ENCODE peak calls at places on chromosomes 4 and X, in nine cellular contexts. E is adrenal gland, B is WTC11, U is tibial nerve, K is tibial artery, S is psoas muscle, Y is GM12865, M is fibroblast of the aortic adventitia, D is RWPE1. I is an unnamed sample.

GRCh38 chr4:74537459-74537858 is 92.5 kb downstream of the AREG start:
- DNase-seq in K (no peak), M (peak), U (no peak), E (no peak), B (no peak), Y (no peak), D (no peak), S (no peak), I (no peak)

GRCh38 chr4:75708218-75708691 is 16.1 kb upstream of the USO1 start:
- DNase-seq in Y (peak), K (no peak), S (no peak), E (no peak), U (no peak), B (peak), M (no peak), D (no peak), I (no peak)

GRCh38 chr4:184389978-184390518 is 84.3 kb downstream of the IRF2 start:
- DNase-seq in U (no peak), K (no peak), S (no peak), Y (no peak), M (no peak), D (no peak), E (no peak), B (peak), I (no peak)

GRCh38 chr4:126431049-126431448 is 1116.3 kb downstream of the FAT4 start:
- DNase-seq in D (no peak), K (no peak), E (no peak), B (no peak), S (no peak), Y (no peak), M (no peak), U (no peak), I (no peak)

GRCh38 chr4:163091685-163092034 is 75.0 kb downstream of the NAF1 start:
- DNase-seq in K (no peak), B (no peak), S (no peak), M (no peak), E (no peak), Y (no peak), U (no peak), D (no peak), I (no peak)

GRCh38 chr4:140611854-140612253 is 43.1 kb upstream of the UCP1 start:
- DNase-seq in Y (no peak), D (no peak), K (no peak), S (no peak), M (no peak), B (no peak), E (no peak), U (no peak), I (no peak)

GRCh38 chr4:74320559-74321118 is 12.4 kb downstream of the EPGN start:
- DNase-seq in Y (peak), U (no peak), M (peak), E (no peak), K (no peak), B (peak), D (peak), S (no peak), I (peak)

GRCh38 chrX:16484338-16484737 is 165.6 kb upstream of the S100G start:
- DNase-seq in M (peak), B (no peak), U (no peak), Y (peak), S (no peak), E (peak), K (peak), D (peak), I (peak)

GRCh38 chr4:148893095-148893494 is 450.9 kb upstream of the NR3C2 start:
- DNase-seq in U (no peak), S (no peak), M (no peak), B (no peak), Y (no peak), E (no peak), D (no peak), K (no peak), I (no peak)

GRCh38 chrX:107677501-107677901 is 49.2 kb downstream of the PRPS1 start:
- DNase-seq in S (no peak), Y (no peak), K (no peak), B (no peak), M (no peak), U (no peak), E (no peak), D (no peak), I (peak)

GRCh38 chrX:111861605-111862004 is 14.4 kb upstream of the TRPC5OS start:
- DNase-seq in U (no peak), Y (no peak), S (no peak), E (no peak), D (no peak), K (no peak), M (no peak), B (no peak), I (no peak)

GRCh38 chrX:53072418-53073114 is 9.6 kb upstream of the TSPYL2 start:
- DNase-seq in U (no peak), Y (no peak), B (no peak), D (no peak), M (no peak), S (no peak), K (no peak), E (no peak), I (peak)

GRCh38 chr4:43757147-43757546 is 691.5 kb downstream of the KCTD8 start:
- DNase-seq in B (no peak), E (no peak), Y (no peak), K (no peak), S (no peak), U (no peak), M (no peak), D (peak), I (peak)

GRCh38 chr4:137125011-137125410 is 407.3 kb downstream of the PCDH18 start:
- DNase-seq in E (no peak), D (no peak), U (no peak), K (peak), B (no peak), Y (no peak), M (peak), S (no peak), I (peak)

DNA sequence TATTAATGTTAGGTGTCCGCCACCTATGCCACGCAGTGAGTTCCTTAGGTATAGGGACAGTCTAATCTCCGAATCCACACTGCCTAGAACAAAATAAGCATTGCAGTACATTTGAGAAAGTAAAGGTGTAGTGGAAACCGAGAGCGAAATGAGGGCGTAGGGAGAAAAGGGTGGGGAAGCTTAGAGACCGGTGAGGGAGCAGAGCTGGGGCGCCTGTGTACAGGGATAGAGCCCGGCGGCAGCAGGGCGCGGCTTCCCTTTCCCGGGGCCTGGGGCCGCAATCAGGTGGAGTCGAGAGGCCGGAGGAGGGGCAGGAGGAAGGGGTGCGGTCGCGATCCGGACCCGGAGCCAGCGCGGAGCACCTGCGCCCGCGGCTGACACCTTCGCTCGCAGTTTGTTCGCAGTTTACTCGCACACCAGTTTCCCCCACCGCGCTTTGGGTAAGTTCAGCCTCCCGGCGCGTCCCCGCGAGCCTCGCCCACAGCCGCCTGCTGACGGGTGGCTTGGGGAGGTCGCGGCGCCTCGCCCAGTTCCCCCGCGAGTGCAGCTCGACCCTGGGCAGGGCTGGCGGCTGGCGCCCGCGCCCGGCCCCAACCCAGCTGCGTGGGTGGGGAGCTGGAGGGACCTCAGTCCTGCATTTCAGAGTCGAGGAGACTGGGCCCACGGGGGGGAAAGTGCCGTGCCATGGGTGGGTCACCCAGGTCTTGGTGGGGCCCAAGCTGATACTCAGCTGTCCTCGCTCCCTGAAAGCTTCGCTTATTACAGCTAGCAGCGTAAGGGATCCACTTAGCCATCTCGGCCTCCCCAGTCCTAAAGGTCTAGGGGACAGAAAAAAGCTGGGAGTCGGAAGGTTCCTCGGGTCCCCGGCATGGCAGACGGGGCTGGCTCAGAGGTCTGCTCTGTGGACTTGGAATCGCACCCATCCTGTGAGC is at the start of gene ANXA3:
- DNase-seq in Y (no peak), B (peak), M (no peak), D (peak), S (peak), U (no peak), K (no peak), E (no peak), I (peak)
- TF ChIP-seq CTCF in Y (no peak), B (no peak), M (no peak), D (no peak), S (no peak), U (no peak), K (no peak), E (no peak), I (no peak)

GRCh38 chrX:46681849-46682248 is 77.1 kb downstream of the SLC9A7 start:
- DNase-seq in B (no peak), E (no peak), M (no peak), S (no peak), Y (no peak), K (no peak), D (no peak), U (no peak), I (no peak)
- TF ChIP-seq CTCF in B (no peak), E (no peak), M (no peak), S (no peak), Y (no peak), K (no peak), D (no peak), U (no peak), I (no peak)

DNA sequence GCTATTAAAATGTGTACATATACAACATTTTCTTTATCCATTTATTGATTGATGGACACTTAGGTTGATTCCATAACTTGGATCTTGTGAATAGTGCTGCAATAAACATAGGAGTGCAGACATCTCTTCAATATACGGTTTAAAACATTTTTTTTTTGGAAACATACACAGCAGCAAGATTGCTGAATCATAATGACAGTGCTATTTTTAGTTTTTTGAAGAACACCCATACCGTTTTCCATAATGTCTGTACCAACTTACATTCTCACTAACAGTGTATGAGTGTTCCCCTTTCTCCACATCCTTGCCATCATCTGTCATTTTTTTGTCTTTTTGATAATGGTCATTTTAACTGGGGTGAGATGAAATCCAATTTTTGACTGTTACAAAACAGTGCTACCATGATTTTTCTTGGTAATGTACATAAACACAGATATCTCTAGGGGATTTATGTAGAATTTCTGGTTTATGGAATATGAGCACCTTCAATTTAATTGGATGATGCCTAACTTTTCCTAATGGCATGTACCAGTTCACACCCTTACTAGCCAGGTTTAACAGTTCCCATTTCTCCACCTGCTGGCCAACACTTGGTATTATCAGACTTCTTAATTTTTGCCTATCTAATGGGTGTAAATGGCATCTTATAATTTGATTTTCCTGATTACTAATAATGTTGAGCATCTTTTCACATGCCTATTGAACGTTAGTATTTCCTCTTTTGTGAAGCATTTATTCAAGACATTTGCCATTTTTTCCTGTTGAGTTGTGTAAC is 21.0 kb upstream of the TMSB15B start:
- DNase-seq in K (no peak), Y (peak), D (peak), M (peak), U (no peak), B (no peak), S (no peak), E (no peak), I (peak)
- TF ChIP-seq CTCF in K (peak), Y (peak), D (peak), M (peak), U (peak), B (peak), S (peak), E (peak), I (peak)

DNA sequence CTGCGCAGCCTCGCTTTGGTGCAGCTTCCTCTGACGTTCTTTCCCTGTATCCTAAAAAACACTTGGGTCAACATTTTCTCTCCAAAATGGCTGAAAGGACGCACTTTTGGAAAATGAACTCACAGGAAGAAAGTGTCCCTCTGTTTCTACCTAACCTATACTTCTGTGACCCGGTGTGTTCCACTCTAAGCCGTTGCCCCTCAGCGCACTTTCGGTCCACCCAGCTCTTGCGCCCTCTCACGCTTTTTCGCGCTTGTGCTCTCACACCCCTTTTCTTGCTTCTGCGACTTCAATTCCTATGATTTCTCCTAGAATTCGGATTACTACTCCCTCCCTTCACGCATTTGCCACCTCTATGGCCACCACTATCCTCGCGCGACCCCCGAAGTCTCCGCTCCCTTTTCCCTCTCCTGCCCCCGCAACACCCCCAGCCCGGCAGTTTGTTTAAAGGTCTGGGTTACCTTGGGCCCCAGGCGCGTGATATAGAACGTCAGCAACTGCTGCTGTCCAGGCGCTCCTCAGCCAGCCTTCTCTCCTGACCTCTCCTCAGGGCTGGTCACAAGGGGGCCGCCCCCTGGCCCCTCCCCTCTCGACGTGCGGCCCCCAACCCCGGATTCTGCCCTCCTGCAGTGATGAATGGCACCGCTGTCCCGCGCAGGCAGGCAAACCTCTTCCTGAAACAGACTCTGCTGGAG is at the start of gene USP51:
- DNase-seq in B (peak), K (peak), S (peak), U (peak), E (peak), M (peak), D (no peak), Y (peak), I (no peak)
- TF ChIP-seq CTCF in B (no peak), K (no peak), S (no peak), U (no peak), E (no peak), M (peak), D (peak), Y (no peak), I (no peak)

DNA sequence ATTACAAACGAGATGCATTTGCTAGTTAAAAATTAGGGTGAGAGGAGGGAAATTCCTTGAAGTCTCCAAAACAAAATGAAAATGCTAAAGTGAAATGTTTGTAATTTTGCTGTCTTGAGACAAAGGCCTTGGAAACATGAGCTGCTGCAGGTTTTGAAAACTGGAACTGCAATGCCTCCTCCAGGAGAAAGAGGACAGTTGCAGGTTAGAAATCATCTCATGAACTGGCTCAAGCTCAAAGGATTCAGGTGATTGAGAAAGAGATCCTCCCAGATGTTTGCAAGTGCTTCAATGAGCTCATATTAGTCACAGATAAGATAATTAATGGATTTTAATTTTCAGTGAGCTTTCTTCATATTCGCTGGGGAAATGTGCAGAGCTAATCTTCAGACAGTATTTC is 32.4 kb downstream of the SMPX start:
- DNase-seq in D (peak), M (peak), B (no peak), K (no peak), S (no peak), Y (no peak), U (no peak), E (no peak), I (peak)
- TF ChIP-seq CTCF in D (no peak), M (peak), B (no peak), K (no peak), S (peak), Y (no peak), U (peak), E (peak), I (peak)

GRCh38 chr4:55546633-55547460 is at the start of gene CLOCK:
- DNase-seq in K (peak), S (peak), Y (peak), U (peak), D (peak), B (peak), M (peak), E (peak), I (peak)
- TF ChIP-seq CTCF in K (peak), S (peak), Y (peak), U (peak), D (peak), B (peak), M (peak), E (peak), I (peak)

DNA sequence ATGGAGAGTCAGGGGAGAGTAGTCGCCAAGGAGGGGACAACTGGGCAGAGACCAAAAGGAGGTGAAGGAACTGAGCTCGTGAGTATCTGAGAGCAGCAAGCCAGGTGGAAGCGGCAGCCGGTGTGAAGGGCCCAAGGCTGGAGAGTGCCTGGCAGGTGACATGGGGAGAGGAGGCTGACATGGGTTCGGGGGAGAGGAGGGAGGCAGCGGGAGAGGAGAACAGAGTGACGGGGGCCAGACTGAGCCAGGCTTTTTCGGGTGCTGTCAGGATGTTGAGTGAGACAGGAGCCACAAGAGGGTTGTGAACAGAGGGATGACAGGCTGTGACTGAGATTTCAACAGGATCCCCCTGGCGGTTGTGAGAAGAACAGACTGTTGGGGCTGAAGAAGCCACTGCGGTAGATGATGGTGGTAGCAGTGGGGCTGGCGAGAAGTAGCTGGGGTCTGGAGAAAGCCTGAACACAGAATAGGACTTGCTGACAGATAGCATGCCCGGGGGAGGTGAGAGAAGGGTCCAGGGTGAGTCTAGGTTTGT is 5.7 kb downstream of the ELK1 start:
- DNase-seq in M (peak), K (no peak), Y (no peak), E (no peak), D (no peak), S (no peak), B (peak), U (no peak), I (peak)
- TF ChIP-seq CTCF in M (peak), K (peak), Y (peak), E (peak), D (peak), S (no peak), B (peak), U (no peak), I (peak)

DNA sequence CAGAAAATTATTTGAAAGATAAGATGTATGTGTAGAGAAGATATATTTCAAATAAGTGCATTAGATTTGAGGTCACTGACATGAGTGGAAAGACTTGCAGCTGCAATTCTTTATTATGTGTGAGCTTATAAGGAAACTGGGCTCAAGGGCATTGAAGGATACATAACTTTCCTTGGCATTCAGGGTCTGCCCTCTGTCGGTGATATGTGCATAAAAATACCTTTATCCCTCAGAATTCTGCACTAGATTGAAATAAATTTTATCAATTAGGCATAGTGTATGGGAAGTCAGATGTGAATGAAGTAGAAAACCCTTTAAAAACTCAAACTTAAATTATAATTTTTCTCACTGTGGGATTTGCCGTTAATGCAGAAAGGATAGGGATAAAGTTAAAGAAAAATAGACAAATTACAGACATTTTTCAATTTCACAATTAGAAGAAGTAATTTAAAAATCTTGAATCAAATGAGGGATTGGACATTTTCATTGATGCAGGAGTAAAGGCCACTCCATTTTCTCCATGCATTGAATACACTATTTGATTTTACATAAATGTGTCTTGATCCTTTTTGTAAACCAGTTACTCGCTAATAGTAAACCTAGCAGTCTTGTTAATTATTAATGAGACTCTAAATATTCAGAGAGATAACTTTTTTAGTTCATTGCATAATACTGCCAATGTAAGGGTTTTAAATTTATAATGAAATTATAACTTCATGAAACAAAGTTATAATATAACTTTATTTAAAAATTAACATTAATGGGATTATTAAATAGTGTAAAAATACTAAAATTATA is 21.0 kb upstream of the ETNPPL start:
- DNase-seq in B (no peak), S (no peak), D (no peak), K (no peak), U (no peak), M (peak), Y (no peak), E (no peak), I (peak)
- TF ChIP-seq CTCF in B (no peak), S (no peak), D (no peak), K (no peak), U (no peak), M (peak), Y (no peak), E (peak), I (peak)